ENCODE peak calls at places on chromosome 22, in seven cellular contexts. O is HCT116, L is left ventricle myocardium inferior, S is Karpas-422, P is right cardiac atrium, R is WERI-Rb-1, G is GM23248. X is an unnamed sample.

GRCh38 chr22:38843716-38844660 is at the start of gene NPTXR:
- DNase-seq in O (no peak), L (peak; percentile 54), S (no peak), P (peak; percentile 78), R (peak; percentile 75), G (peak; percentile 82), X (no peak)

GRCh38 chr22:50467341-50467740 is 7.5 kb downstream of the SBF1 start:
- DNase-seq in O (no peak), L (no peak), S (no peak), P (no peak), R (no peak), G (no peak), X (no peak)

GRCh38 chr22:37741312-37741795 is 44.5 kb downstream of the TRIOBP start:
- DNase-seq in O (no peak), L (peak; percentile 89), S (no peak), P (peak; percentile 94), R (no peak), G (peak; percentile 96), X (no peak)

GRCh38 chr22:37562049-37562784 is 1.9 kb downstream of the CDC42EP1 start:
- DNase-seq in O (no peak), L (no peak), S (no peak), P (no peak), R (no peak), G (no peak), X (no peak)

GRCh38 chr22:25045176-25045575 is 92.7 kb downstream of the KIAA1671 start:
- DNase-seq in O (no peak), L (no peak), S (no peak), P (no peak), R (no peak), G (no peak), X (no peak)

GRCh38 chr22:17234144-17234623 is 14.9 kb upstream of the ADA2 start:
- DNase-seq in O (peak; percentile 34), L (no peak), S (no peak), P (no peak), R (peak; percentile 13), G (peak; percentile 25), X (no peak)

GRCh38 chr22:22556578-22556977 is 2.5 kb downstream of the PRAME start:
- DNase-seq in O (no peak), L (no peak), S (no peak), P (no peak), R (no peak), G (no peak), X (no peak)

GRCh38 chr22:39135092-39135896 is 17.2 kb downstream of the CBX7 start:
- DNase-seq in O (peak; percentile 7), L (peak; percentile 56), S (peak; percentile 81), P (peak; percentile 74), R (peak; percentile 63), G (peak; percentile 45), X (no peak)

GRCh38 chr22:39446239-39446721 is 10.5 kb upstream of the MGAT3 start:
- DNase-seq in O (no peak), L (no peak), S (peak; percentile 92), P (peak; percentile 65), R (no peak), G (no peak), X (peak; percentile 81)

GRCh38 chr22:50698546-50698945 is 25.9 kb downstream of the SHANK3 start:
- DNase-seq in O (no peak), L (peak; percentile 19), S (no peak), P (peak; percentile 60), R (no peak), G (peak; percentile 25), X (no peak)

GRCh38 chr22:49738006-49738405 is 89.7 kb downstream of the BRD1 start:
- DNase-seq in O (no peak), L (no peak), S (no peak), P (peak; percentile 24), R (no peak), G (no peak), X (no peak)

GRCh38 chr22:38618682-38619081 is 37.5 kb downstream of the FAM227A start:
- DNase-seq in O (no peak), L (no peak), S (no peak), P (no peak), R (no peak), G (no peak), X (no peak)

GRCh38 chr22:30823015-30823370 is 128.3 kb downstream of the OSBP2 start:
- DNase-seq in O (no peak), L (no peak), S (no peak), P (no peak), R (no peak), G (peak; percentile 29), X (no peak)

GRCh38 chr22:33274941-33275443 is 216.8 kb upstream of the SYN3 start:
- DNase-seq in O (no peak), L (no peak), S (no peak), P (no peak), R (no peak), G (no peak), X (no peak)

GRCh38 chr22:23020659-23021293 is 49.5 kb upstream of the GNAZ start:
- DNase-seq in O (no peak), L (no peak), S (peak; percentile 51), P (no peak), R (no peak), G (no peak), X (no peak)

GRCh38 chr22:39408173-39408572 is 8.6 kb downstream of the TAB1 start:
- DNase-seq in O (no peak), L (no peak), S (no peak), P (no peak), R (no peak), G (peak; percentile 57), X (no peak)

DNA sequence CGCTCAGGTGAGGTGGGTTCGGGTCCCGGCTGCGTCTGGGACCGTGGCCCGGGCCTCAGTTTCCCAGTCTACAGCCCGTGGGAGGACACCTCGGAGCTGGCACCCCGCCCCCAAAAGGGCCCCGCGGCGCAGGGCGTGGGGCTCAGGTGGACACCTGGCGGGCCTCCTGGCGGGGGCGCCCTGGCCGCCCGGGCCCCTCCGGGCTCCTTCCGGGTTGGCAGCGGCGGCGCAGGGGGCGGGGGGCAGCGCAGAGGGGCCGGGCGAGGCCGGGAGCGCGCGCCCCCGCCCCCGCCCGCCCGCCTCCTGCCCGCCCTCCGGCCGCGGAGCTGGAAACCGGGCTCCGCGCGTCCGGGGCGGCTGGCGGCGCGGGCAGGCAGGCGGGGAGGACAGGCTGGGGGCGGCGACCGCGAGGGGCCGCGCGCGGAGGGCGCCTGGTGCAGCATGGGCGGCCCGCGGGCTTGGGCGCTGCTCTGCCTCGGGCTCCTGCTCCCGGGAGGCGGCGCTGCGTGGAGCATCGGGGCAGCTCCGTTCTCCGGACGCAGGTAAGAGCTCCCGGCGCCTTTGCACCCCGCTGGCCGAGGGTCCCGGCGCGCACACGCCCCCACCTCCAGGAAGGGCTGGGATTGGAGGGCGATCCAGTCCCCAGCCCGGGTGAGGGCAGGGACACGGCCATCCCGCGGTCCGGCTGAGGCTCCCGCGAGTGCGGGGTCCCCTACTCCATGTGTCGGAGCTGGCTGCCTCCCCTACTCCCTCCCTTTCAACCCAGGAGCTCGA is at the start of gene EMID1:
- DNase-seq in O (no peak), L (peak; percentile 37), S (no peak), P (peak; percentile 77), R (peak; percentile 58), G (peak; percentile 57), X (peak; percentile 67)
- H3K27me3 ChIP-seq in O (no peaks in the 10 kb centered on the region), L (peaks cover 15% of the 10 kb centered on the region), S (no peaks in the 10 kb centered on the region), P (no peaks in the 10 kb centered on the region), R (no peaks in the 10 kb centered on the region), G (peaks cover 22% of the 10 kb centered on the region), X (no peaks in the 10 kb centered on the region)

GRCh38 chr22:19766235-19766505 is 5.6 kb downstream of the TBX1 start:
- DNase-seq in O (no peak), L (no peak), S (no peak), P (peak; percentile 37), R (no peak), G (no peak), X (no peak)

GRCh38 chr22:19769393-19769715 is 8.8 kb downstream of the TBX1 start:
- DNase-seq in O (no peak), L (no peak), S (no peak), P (peak; percentile 26), R (no peak), G (no peak), X (no peak)

GRCh38 chr22:19766506-19767426 is 6.2 kb downstream of the TBX1 start:
- DNase-seq in O (peak; percentile 50), L (peak; percentile 48), S (peak; percentile 88), P (peak; percentile 83), R (no peak), G (peak; percentile 45), X (peak; percentile 43)

GRCh38 chr22:19765477-19766234 is 5.1 kb downstream of the TBX1 start:
- DNase-seq in O (no peak), L (no peak), S (no peak), P (peak; percentile 63), R (peak; percentile 42), G (peak; percentile 27), X (no peak)

GRCh38 chr22:19767427-19768380 is 7.1 kb downstream of the TBX1 start:
- DNase-seq in O (peak; percentile 26), L (peak; percentile 43), S (no peak), P (peak; percentile 77), R (no peak), G (no peak), X (no peak)
- H3K4me3 ChIP-seq in O (peak overlapping the region; percentile 87), L (peak overlapping the region; percentile 58), S (no peak overlapping the region), P (no peak overlapping the region), R (no peak overlapping the region), G (no peak overlapping the region), X (no peak overlapping the region)

DNA sequence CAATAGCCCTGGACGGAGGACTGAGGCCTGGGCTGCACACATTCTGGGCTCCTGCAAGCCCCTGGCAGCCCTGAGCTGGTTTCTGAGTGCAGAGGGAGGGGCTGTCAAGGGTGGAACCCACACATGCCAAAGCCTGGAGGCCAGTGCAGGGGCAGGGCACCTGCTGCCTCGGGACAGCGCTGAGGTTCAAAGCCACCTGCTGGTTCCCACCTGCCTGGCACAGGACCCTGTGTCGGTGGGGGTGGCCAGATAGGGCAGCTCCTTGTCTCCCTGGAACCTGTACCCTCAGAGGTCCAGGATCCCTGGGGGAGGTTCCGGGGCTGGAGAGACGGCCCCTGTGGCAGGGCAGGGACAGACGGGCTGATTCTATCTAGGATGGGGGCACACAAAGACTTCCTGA is 40.8 kb downstream of the RTN4R start:
- DNase-seq in O (no peak), L (no peak), S (no peak), P (no peak), R (no peak), G (no peak), X (no peak)
- H3K27me3 ChIP-seq in O (no peaks in the 10 kb centered on the region), L (no peaks in the 10 kb centered on the region), S (no peaks in the 10 kb centered on the region), P (no peaks in the 10 kb centered on the region), R (no peaks in the 10 kb centered on the region), G (peaks cover 2% of the 10 kb centered on the region), X (no peaks in the 10 kb centered on the region)

DNA sequence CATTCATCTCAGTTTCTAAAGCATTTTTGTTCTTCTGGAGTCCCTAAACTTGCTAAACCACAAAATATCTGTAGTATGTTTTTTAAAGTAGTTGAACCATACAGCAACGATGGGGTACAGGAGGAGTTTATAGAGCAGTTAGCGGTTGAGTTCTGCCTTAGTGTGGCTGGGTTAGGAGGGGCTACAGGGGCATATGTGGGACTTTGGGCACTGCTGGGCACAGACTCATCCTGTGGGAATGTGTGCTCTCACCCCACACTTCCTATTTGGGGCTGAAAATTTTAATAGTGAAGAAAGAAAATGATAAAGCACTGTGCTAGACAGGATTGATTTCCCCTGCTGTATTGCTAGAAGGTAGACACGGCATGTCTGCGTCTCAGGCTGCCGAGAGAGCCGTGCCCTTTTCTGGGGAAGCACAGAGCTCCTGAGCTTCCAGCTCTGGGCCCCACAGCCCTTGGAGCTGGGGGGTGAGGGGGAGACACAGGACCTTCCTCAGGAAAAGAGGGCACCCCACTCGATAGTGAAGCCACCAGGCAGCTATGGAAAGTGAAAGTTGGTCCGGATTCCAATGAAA is 81.3 kb upstream of the PPARA start:
- DNase-seq in O (no peak), L (peak; percentile 27), S (no peak), P (peak; percentile 60), R (no peak), G (peak; percentile 84), X (no peak)
- H3K4me3 ChIP-seq in O (peak overlapping the region; percentile 81), L (peak overlapping the region; percentile 89), S (peak overlapping the region; percentile 91), P (peak overlapping the region; percentile 92), R (no peak overlapping the region), G (peak overlapping the region; percentile 76), X (peak overlapping the region; percentile 88)

X was measured in GM06990.